ENCODE peak calls at places on chromosomes 5 and 9, in ten cellular contexts. O is endodermal cell; M is activated T-cell treated with anti-CD3 and anti-CD28 coated beads for 1 hour; J is H54; P is globus pallidus; L is lower lobe of right lung; F is stimulated activated CD8-positive, alpha-beta memory T cell treated with anti-CD3 and anti-CD28 coated beads, Interleukin-15, amount 100 ng/mL, for 4 hours; A is SK-N-SH; C is Calu3; X is sciatic nerve. V is an unnamed sample.
A peak's percentile ranks its signal among the peaks of the same experiment; 100 is the strongest.

GRCh38 chr5:93078082-93079038 is 502.7 kb downstream of the NR2F1-AS1 start:
- DNase-seq in L (no peak), F (no peak), J (peak; percentile 13), C (peak; percentile 95), P (peak; percentile 66), A (peak; percentile 29), O (no peak), X (peak; percentile 64), M (no peak), V (no peak)

GRCh38 chr5:11046160-11046559 is 285.1 kb upstream of the DAP start:
- DNase-seq in L (no peak), O (peak; percentile 78), F (no peak), A (no peak), C (no peak), J (no peak), X (no peak), P (peak; percentile 66), M (no peak), V (no peak)

GRCh38 chr9:6929428-6929827 is 171.7 kb downstream of the KDM4C start:
- DNase-seq in A (no peak), X (no peak), O (no peak), J (no peak), F (no peak), L (no peak), M (no peak), C (no peak), P (no peak), V (no peak)

GRCh38 chr9:115415450-115415849 is 297.5 kb upstream of the TNC start:
- DNase-seq in J (no peak), M (no peak), L (no peak), O (peak; percentile 58), A (no peak), X (no peak), F (no peak), P (no peak), C (no peak), V (no peak)

GRCh38 chr5:21783079-21783478 is 1070.1 kb downstream of the CDH12 start:
- DNase-seq in X (no peak), L (no peak), O (no peak), J (no peak), C (no peak), A (no peak), F (no peak), P (no peak), M (no peak), V (no peak)

GRCh38 chr5:130116431-130116830 is 212.2 kb downstream of the CHSY3 start:
- DNase-seq in O (no peak), M (no peak), F (no peak), X (no peak), P (no peak), C (no peak), J (no peak), A (no peak), L (no peak), V (no peak)

GRCh38 chr9:79224672-79225433 is 346.9 kb upstream of the TLE4 start:
- DNase-seq in M (no peak), O (no peak), A (no peak), P (no peak), X (no peak), C (no peak), J (no peak), L (no peak), F (no peak), V (no peak)

GRCh38 chr9:136828474-136829140 is 13.7 kb upstream of the AJM1 start:
- DNase-seq in O (no peak), L (no peak), A (no peak), P (no peak), F (no peak), X (no peak), J (no peak), M (no peak), C (no peak), V (no peak)

GRCh38 chr9:131728961-131729360 is 10.9 kb downstream of the RAPGEF1 start:
- DNase-seq in L (no peak), M (no peak), C (no peak), A (peak; percentile 51), J (no peak), X (no peak), F (peak; percentile 52), P (no peak), O (no peak), V (no peak)

GRCh38 chr5:15501057-15501791 is 1.2 kb downstream of the FBXL7 start:
- DNase-seq in F (no peak), C (no peak), J (peak; percentile 53), P (peak; percentile 79), L (no peak), A (peak; percentile 69), M (no peak), X (no peak), O (peak; percentile 86), V (no peak)

GRCh38 chr9:21513431-21513830 is 31.3 kb upstream of the IFNE start:
- DNase-seq in P (no peak), L (no peak), F (no peak), C (no peak), A (no peak), X (no peak), O (no peak), J (no peak), M (no peak), V (no peak)

GRCh38 chr5:173888473-173889135 is 455 bp downstream of the CPEB4 start:
- DNase-seq in M (no peak), F (no peak), A (peak; percentile 49), X (peak; percentile 69), J (no peak), P (no peak), C (peak; percentile 15), L (peak; percentile 56), O (peak; percentile 64), V (no peak)

GRCh38 chr9:13082796-13083195 is 196.7 kb downstream of the MPDZ start:
- DNase-seq in O (no peak), J (no peak), X (no peak), C (no peak), L (no peak), A (no peak), M (no peak), F (no peak), P (no peak), V (no peak)

GRCh38 chr5:173458819-173459218 is 130.6 kb upstream of the STC2 start:
- DNase-seq in J (no peak), P (no peak), O (no peak), A (no peak), F (no peak), C (no peak), X (no peak), M (no peak), L (no peak), V (no peak)

GRCh38 chr9:68625559-68625958 is 79.5 kb upstream of the PIP5K1B start:
- DNase-seq in A (no peak), X (no peak), F (no peak), L (no peak), M (no peak), O (no peak), J (no peak), C (no peak), P (no peak), V (no peak)

V was measured in NCI-H510A.